ENCODE peak calls at places on chromosomes 13 and 19, in eight cellular contexts. One of them, this sample, is unnamed.

GRCh38 chr19:46133777-46134231 is 9.3 kb upstream of the IGFL3 start:
- DNase-seq in fibroblast of the aortic adventitia: no peak
- DNase-seq in fibroblast of mammary gland: no peak
- DNase-seq in endodermal cell: peak; percentile 64
- DNase-seq in IMR-90: no peak
- DNase-seq in fibroblast of pulmonary artery: peak; percentile 10
- DNase-seq in coronary artery: no peak
- DNase-seq in uterus: no peak
- DNase-seq in this sample: peak; percentile 22

GRCh38 chr13:28349371-28349770 is 145.6 kb downstream of the FLT1 start:
- DNase-seq in fibroblast of mammary gland: no peak
- DNase-seq in uterus: no peak
- DNase-seq in fibroblast of the aortic adventitia: no peak
- DNase-seq in coronary artery: no peak
- DNase-seq in IMR-90: no peak
- DNase-seq in fibroblast of pulmonary artery: no peak
- DNase-seq in endodermal cell: no peak
- DNase-seq in this sample: no peak

GRCh38 chr19:42469311-42470239 is 26.8 kb upstream of the CXCL17 start:
- DNase-seq in coronary artery: no peak
- DNase-seq in endodermal cell: no peak
- DNase-seq in IMR-90: no peak
- DNase-seq in uterus: no peak
- DNase-seq in fibroblast of pulmonary artery: peak; percentile 19
- DNase-seq in fibroblast of the aortic adventitia: no peak
- DNase-seq in fibroblast of mammary gland: peak; percentile 27
- DNase-seq in this sample: no peak

GRCh38 chr13:55307909-55308308 is 1832.8 kb upstream of the PRR20A start:
- DNase-seq in uterus: no peak
- DNase-seq in fibroblast of the aortic adventitia: no peak
- DNase-seq in fibroblast of mammary gland: no peak
- DNase-seq in fibroblast of pulmonary artery: no peak
- DNase-seq in coronary artery: no peak
- DNase-seq in IMR-90: no peak
- DNase-seq in endodermal cell: no peak
- DNase-seq in this sample: no peak

GRCh38 chr13:95624020-95624419 is 20.5 kb downstream of the DZIP1 start:
- DNase-seq in endodermal cell: peak; percentile 63
- DNase-seq in fibroblast of the aortic adventitia: peak; percentile 73
- DNase-seq in fibroblast of pulmonary artery: peak; percentile 76
- DNase-seq in fibroblast of mammary gland: peak; percentile 65
- DNase-seq in uterus: no peak
- DNase-seq in IMR-90: peak; percentile 64
- DNase-seq in coronary artery: no peak
- DNase-seq in this sample: peak; percentile 54

GRCh38 chr13:44155422-44156293 is 218.0 kb upstream of the SERP2 start:
- DNase-seq in fibroblast of the aortic adventitia: peak; percentile 72
- DNase-seq in endodermal cell: peak; percentile 69
- DNase-seq in fibroblast of mammary gland: peak; percentile 51
- DNase-seq in fibroblast of pulmonary artery: peak; percentile 60
- DNase-seq in uterus: peak; percentile 86
- DNase-seq in IMR-90: peak; percentile 45
- DNase-seq in coronary artery: peak; percentile 82
- DNase-seq in this sample: peak; percentile 39

GRCh38 chr19:12611361-12611699 is 610 bp downstream of the ZNF791 start:
- DNase-seq in IMR-90: peak; percentile 74
- DNase-seq in fibroblast of the aortic adventitia: peak; percentile 78
- DNase-seq in coronary artery: peak; percentile 82
- DNase-seq in fibroblast of pulmonary artery: peak; percentile 76
- DNase-seq in uterus: peak; percentile 66
- DNase-seq in fibroblast of mammary gland: peak; percentile 71
- DNase-seq in endodermal cell: peak; percentile 86
- DNase-seq in this sample: peak; percentile 88

GRCh38 chr13:76225815-76226489 is 589.8 kb downstream of the LMO7 start:
- DNase-seq in fibroblast of the aortic adventitia: peak; percentile 42
- DNase-seq in fibroblast of mammary gland: peak; percentile 69
- DNase-seq in fibroblast of pulmonary artery: peak; percentile 19
- DNase-seq in IMR-90: peak; percentile 90
- DNase-seq in endodermal cell: no peak
- DNase-seq in coronary artery: no peak
- DNase-seq in uterus: no peak
- DNase-seq in this sample: peak; percentile 47

GRCh38 chr13:67048084-67048792 is 181.9 kb downstream of the PCDH9 start:
- DNase-seq in fibroblast of mammary gland: peak; percentile 45
- DNase-seq in IMR-90: peak; percentile 93
- DNase-seq in coronary artery: no peak
- DNase-seq in endodermal cell: no peak
- DNase-seq in fibroblast of the aortic adventitia: peak; percentile 84
- DNase-seq in uterus: no peak
- DNase-seq in fibroblast of pulmonary artery: peak; percentile 96
- DNase-seq in this sample: peak; percentile 93

GRCh38 chr13:29754486-29754806 is 96.0 kb downstream of the UBL3 start:
- DNase-seq in fibroblast of mammary gland: peak; percentile 43
- DNase-seq in fibroblast of the aortic adventitia: peak; percentile 21
- DNase-seq in IMR-90: peak; percentile 61
- DNase-seq in endodermal cell: peak; percentile 73
- DNase-seq in uterus: no peak
- DNase-seq in fibroblast of pulmonary artery: peak; percentile 39
- DNase-seq in coronary artery: no peak
- DNase-seq in this sample: peak; percentile 49

GRCh38 chr19:33365676-33366075 is 7.8 kb upstream of the CEBPG start:
- DNase-seq in coronary artery: no peak
- DNase-seq in uterus: no peak
- DNase-seq in fibroblast of the aortic adventitia: no peak
- DNase-seq in fibroblast of mammary gland: no peak
- DNase-seq in IMR-90: no peak
- DNase-seq in endodermal cell: no peak
- DNase-seq in fibroblast of pulmonary artery: no peak
- DNase-seq in this sample: no peak

GRCh38 chr19:8515317-8515716 is 1.4 kb upstream of the ZNF414 start:
- DNase-seq in fibroblast of mammary gland: peak; percentile 24
- DNase-seq in endodermal cell: no peak
- DNase-seq in fibroblast of the aortic adventitia: no peak
- DNase-seq in fibroblast of pulmonary artery: no peak
- DNase-seq in uterus: no peak
- DNase-seq in IMR-90: no peak
- DNase-seq in coronary artery: no peak
- DNase-seq in this sample: no peak

GRCh38 chr13:34458756-34459462 is 483.2 kb upstream of the NBEA start:
- DNase-seq in IMR-90: no peak
- DNase-seq in uterus: peak; percentile 29
- DNase-seq in fibroblast of pulmonary artery: no peak
- DNase-seq in coronary artery: no peak
- DNase-seq in fibroblast of the aortic adventitia: peak; percentile 74
- DNase-seq in fibroblast of mammary gland: no peak
- DNase-seq in endodermal cell: no peak
- DNase-seq in this sample: no peak

GRCh38 chr19:34556500-34556899 is 74.9 kb downstream of the WTIP start:
- DNase-seq in endodermal cell: peak; percentile 84
- DNase-seq in fibroblast of pulmonary artery: peak; percentile 19
- DNase-seq in coronary artery: no peak
- DNase-seq in uterus: no peak
- DNase-seq in fibroblast of mammary gland: peak; percentile 77
- DNase-seq in fibroblast of the aortic adventitia: peak; percentile 63
- DNase-seq in IMR-90: no peak
- DNase-seq in this sample: no peak

GRCh38 chr13:43072394-43072793 is 49.0 kb downstream of the DNAJC15 start:
- DNase-seq in endodermal cell: no peak
- DNase-seq in fibroblast of pulmonary artery: peak; percentile 45
- DNase-seq in fibroblast of mammary gland: peak; percentile 48
- DNase-seq in IMR-90: no peak
- DNase-seq in uterus: peak; percentile 37
- DNase-seq in fibroblast of the aortic adventitia: no peak
- DNase-seq in coronary artery: no peak
- DNase-seq in this sample: no peak

GRCh38 chr13:26508885-26509284 is 48.6 kb upstream of the WASF3 start:
- DNase-seq in uterus: peak; percentile 71
- DNase-seq in coronary artery: peak; percentile 80
- DNase-seq in fibroblast of pulmonary artery: peak; percentile 93
- DNase-seq in endodermal cell: no peak
- DNase-seq in fibroblast of the aortic adventitia: peak; percentile 97
- DNase-seq in fibroblast of mammary gland: peak; percentile 97
- DNase-seq in IMR-90: peak; percentile 95
- DNase-seq in this sample: peak; percentile 62

DNA sequence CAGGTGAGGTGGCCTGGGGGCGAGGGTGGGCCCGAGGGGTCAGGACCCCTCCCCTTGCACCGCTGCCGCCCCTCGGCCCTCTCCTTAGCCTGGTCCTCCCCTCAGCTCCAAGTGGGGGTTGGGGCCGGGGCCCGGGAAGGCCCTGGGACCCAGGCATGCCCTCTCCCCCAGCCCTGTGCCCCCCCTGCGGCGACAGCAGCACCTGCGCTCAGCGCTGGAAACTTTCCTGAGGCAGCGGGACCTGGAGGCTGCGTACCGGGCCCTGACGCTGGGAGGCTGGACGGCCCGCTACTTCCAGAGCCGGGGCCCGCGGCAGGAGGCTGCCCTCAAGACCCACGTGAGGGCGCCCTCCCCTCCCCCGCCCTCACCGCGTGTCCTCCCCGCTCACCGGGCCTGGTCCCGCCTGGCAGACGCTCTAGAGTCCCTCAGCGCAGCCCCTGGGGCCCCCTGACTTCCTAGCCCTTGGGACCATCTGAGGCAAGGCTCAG is 2.4 kb downstream of the KMT5C start:
- DNase-seq in IMR-90: no peak
- DNase-seq in fibroblast of pulmonary artery: no peak
- DNase-seq in uterus: no peak
- DNase-seq in fibroblast of mammary gland: no peak
- DNase-seq in coronary artery: no peak
- DNase-seq in fibroblast of the aortic adventitia: no peak
- DNase-seq in endodermal cell: no peak
- DNase-seq in this sample: no peak
- H3K4me3 ChIP-seq in IMR-90: no peak overlapping the region
- H3K4me3 ChIP-seq in fibroblast of pulmonary artery: no peak overlapping the region
- H3K4me3 ChIP-seq in uterus: no peak overlapping the region
- H3K4me3 ChIP-seq in fibroblast of mammary gland: no peak overlapping the region
- H3K4me3 ChIP-seq in coronary artery: no peak overlapping the region
- H3K4me3 ChIP-seq in fibroblast of the aortic adventitia: no peak overlapping the region
- H3K4me3 ChIP-seq in endodermal cell: no peak overlapping the region
- H3K4me3 ChIP-seq in this sample: no peak overlapping the region

GRCh38 chr19:3075605-3076431 is 13.5 kb upstream of the TLE5 start:
- DNase-seq in uterus: peak; percentile 65
- DNase-seq in fibroblast of the aortic adventitia: no peak
- DNase-seq in coronary artery: no peak
- DNase-seq in fibroblast of pulmonary artery: no peak
- DNase-seq in fibroblast of mammary gland: no peak
- DNase-seq in endodermal cell: peak; percentile 91
- DNase-seq in IMR-90: no peak
- DNase-seq in this sample: no peak

GRCh38 chr19:3073159-3073563 is 10.9 kb upstream of the TLE5 start:
- DNase-seq in uterus: peak; percentile 59
- DNase-seq in coronary artery: peak; percentile 65
- DNase-seq in IMR-90: peak; percentile 68
- DNase-seq in fibroblast of pulmonary artery: peak; percentile 89
- DNase-seq in fibroblast of the aortic adventitia: peak; percentile 68
- DNase-seq in fibroblast of mammary gland: peak; percentile 72
- DNase-seq in endodermal cell: no peak
- DNase-seq in this sample: no peak

GRCh38 chr19:3071764-3072163 is 9.5 kb upstream of the TLE5 start:
- DNase-seq in fibroblast of pulmonary artery: no peak
- DNase-seq in fibroblast of mammary gland: no peak
- DNase-seq in uterus: no peak
- DNase-seq in coronary artery: no peak
- DNase-seq in fibroblast of the aortic adventitia: no peak
- DNase-seq in IMR-90: no peak
- DNase-seq in endodermal cell: no peak
- DNase-seq in this sample: no peak

GRCh38 chr19:3079578-3079977 is 14.6 kb upstream of the GNA11 start:
- DNase-seq in uterus: no peak
- DNase-seq in fibroblast of mammary gland: no peak
- DNase-seq in coronary artery: no peak
- DNase-seq in endodermal cell: no peak
- DNase-seq in fibroblast of pulmonary artery: no peak
- DNase-seq in IMR-90: no peak
- DNase-seq in fibroblast of the aortic adventitia: no peak
- DNase-seq in this sample: no peak

GRCh38 chr19:3073931-3074595 is 11.8 kb upstream of the TLE5 start:
- DNase-seq in uterus: peak; percentile 48
- DNase-seq in IMR-90: no peak
- DNase-seq in fibroblast of mammary gland: peak; percentile 30
- DNase-seq in fibroblast of the aortic adventitia: no peak
- DNase-seq in endodermal cell: peak; percentile 78
- DNase-seq in fibroblast of pulmonary artery: peak; percentile 45
- DNase-seq in coronary artery: peak; percentile 71
- DNase-seq in this sample: no peak
- TF ChIP-seq CTCF in uterus: peak; percentile 33
- TF ChIP-seq CTCF in IMR-90: peak; percentile 25
- TF ChIP-seq CTCF in fibroblast of mammary gland: peak; percentile 12
- TF ChIP-seq CTCF in fibroblast of the aortic adventitia: peak; percentile 19
- TF ChIP-seq CTCF in endodermal cell: peak; percentile 29
- TF ChIP-seq CTCF in fibroblast of pulmonary artery: peak; percentile 33
- TF ChIP-seq CTCF in coronary artery: no peak
- TF ChIP-seq CTCF in this sample: peak; percentile 22

GRCh38 chr19:32291876-32292275 is 53.5 kb upstream of the ZNF507 start:
- DNase-seq in uterus: no peak
- DNase-seq in IMR-90: no peak
- DNase-seq in fibroblast of the aortic adventitia: no peak
- DNase-seq in fibroblast of mammary gland: no peak
- DNase-seq in fibroblast of pulmonary artery: no peak
- DNase-seq in coronary artery: no peak
- DNase-seq in endodermal cell: no peak
- DNase-seq in this sample: no peak

GRCh38 chr19:32287086-32287485 is 58.3 kb upstream of the ZNF507 start:
- DNase-seq in fibroblast of pulmonary artery: peak; percentile 2
- DNase-seq in fibroblast of the aortic adventitia: no peak
- DNase-seq in uterus: no peak
- DNase-seq in IMR-90: no peak
- DNase-seq in coronary artery: no peak
- DNase-seq in endodermal cell: no peak
- DNase-seq in fibroblast of mammary gland: peak; percentile 14
- DNase-seq in this sample: no peak

GRCh38 chr19:32289566-32290210 is 55.7 kb upstream of the ZNF507 start:
- DNase-seq in fibroblast of mammary gland: no peak
- DNase-seq in coronary artery: no peak
- DNase-seq in uterus: no peak
- DNase-seq in IMR-90: no peak
- DNase-seq in endodermal cell: no peak
- DNase-seq in fibroblast of the aortic adventitia: no peak
- DNase-seq in fibroblast of pulmonary artery: no peak
- DNase-seq in this sample: no peak

DNA sequence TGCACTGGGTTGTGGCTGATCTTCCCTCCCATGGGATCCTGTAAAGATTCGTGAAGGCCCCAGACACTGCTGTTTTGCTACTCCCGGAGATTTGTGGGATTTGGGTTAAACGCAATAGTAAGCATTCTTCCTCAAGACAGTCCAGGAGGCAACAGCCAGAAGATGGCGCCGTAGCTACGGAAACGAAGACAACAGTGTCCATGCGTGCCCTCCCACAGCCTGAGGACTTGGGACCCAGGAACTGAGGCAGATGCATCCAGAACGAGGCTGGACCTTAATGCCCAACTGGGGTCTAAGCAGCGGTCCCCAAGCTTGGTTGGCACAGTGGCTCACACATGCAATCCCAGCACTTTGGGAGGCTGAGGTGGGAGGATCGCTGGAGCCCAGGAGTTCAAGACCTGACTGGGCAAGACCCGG is 57.6 kb upstream of the ZNF507 start:
- DNase-seq in fibroblast of mammary gland: peak; percentile 81
- DNase-seq in coronary artery: no peak
- DNase-seq in fibroblast of pulmonary artery: peak; percentile 82
- DNase-seq in IMR-90: peak; percentile 61
- DNase-seq in endodermal cell: peak; percentile 92
- DNase-seq in uterus: peak; percentile 66
- DNase-seq in fibroblast of the aortic adventitia: peak; percentile 82
- DNase-seq in this sample: peak; percentile 37
- H3K4me3 ChIP-seq in fibroblast of mammary gland: no peak overlapping the region
- H3K4me3 ChIP-seq in coronary artery: peak overlapping the region; percentile 26
- H3K4me3 ChIP-seq in fibroblast of pulmonary artery: no peak overlapping the region
- H3K4me3 ChIP-seq in IMR-90: no peak overlapping the region
- H3K4me3 ChIP-seq in endodermal cell: no peak overlapping the region
- H3K4me3 ChIP-seq in uterus: no peak overlapping the region
- H3K4me3 ChIP-seq in fibroblast of the aortic adventitia: no peak overlapping the region
- H3K4me3 ChIP-seq in this sample: no peak overlapping the region

GRCh38 chr19:44677019-44677809 is 5.9 kb downstream of the CEACAM19 start:
- DNase-seq in coronary artery: no peak
- DNase-seq in uterus: no peak
- DNase-seq in fibroblast of mammary gland: peak; percentile 55
- DNase-seq in fibroblast of the aortic adventitia: peak; percentile 69
- DNase-seq in fibroblast of pulmonary artery: peak; percentile 62
- DNase-seq in IMR-90: peak; percentile 70
- DNase-seq in endodermal cell: peak; percentile 82
- DNase-seq in this sample: peak; percentile 61
- TF ChIP-seq CTCF in coronary artery: no peak
- TF ChIP-seq CTCF in uterus: no peak
- TF ChIP-seq CTCF in fibroblast of mammary gland: no peak
- TF ChIP-seq CTCF in fibroblast of the aortic adventitia: no peak
- TF ChIP-seq CTCF in fibroblast of pulmonary artery: no peak
- TF ChIP-seq CTCF in IMR-90: no peak
- TF ChIP-seq CTCF in endodermal cell: no peak
- TF ChIP-seq CTCF in this sample: no peak

This sample was measured in astrocyte of the spinal cord.